ENCODE peak calls at places on chromosomes 6 and 20, in ten cellular contexts. A is K562; U is dorsolateral prefrontal cortex; N is CD8-positive, alpha-beta T cell; Y is CD4-positive, alpha-beta T cell; E is body of pancreas; B is GM12864; W is heart left ventricle; J is cardiac fibroblast; V is HCT116. O is an unnamed sample.

GRCh38 chr6:137799950-137800568 is 67.0 kb upstream of the TNFAIP3 start:
- DNase-seq in A (peak), U (no peak), N (peak), Y (peak), E (peak), B (peak), W (peak), J (peak), V (peak), O (peak)

GRCh38 chr6:104711371-104711770 is 148.3 kb downstream of the HACE1 start:
- DNase-seq in A (no peak), U (no peak), N (no peak), Y (no peak), E (no peak), B (no peak), W (no peak), J (peak), V (no peak), O (peak)

GRCh38 chr6:154996841-154997311 is 1.8 kb downstream of the TIAM2 start:
- DNase-seq in A (no peak), U (no peak), N (no peak), Y (no peak), E (no peak), B (no peak), W (no peak), J (no peak), V (no peak), O (no peak)

GRCh38 chr6:537114-537513 is 119.8 kb downstream of the HUS1B start:
- DNase-seq in A (no peak), U (no peak), N (no peak), Y (no peak), E (no peak), B (peak), W (no peak), J (no peak), V (no peak), O (no peak)

GRCh38 chr6:220736-221475 is 71.4 kb upstream of the DUSP22 start:
- DNase-seq in A (no peak), U (no peak), N (no peak), Y (no peak), E (no peak), B (no peak), W (no peak), J (peak), V (no peak), O (peak)

GRCh38 chr6:22785036-22785435 is 215.7 kb downstream of the HDGFL1 start:
- DNase-seq in A (no peak), U (no peak), N (no peak), Y (no peak), E (no peak), B (no peak), W (no peak), J (no peak), V (no peak), O (peak)

GRCh38 chr20:64236137-64237088 is 19.1 kb upstream of the PCMTD2 start:
- DNase-seq in A (no peak), U (no peak), N (no peak), Y (no peak), E (no peak), B (no peak), W (no peak), J (no peak), V (no peak), O (no peak)

GRCh38 chr6:140960566-140960965 is 1172.2 kb upstream of the GJE1 start:
- DNase-seq in A (no peak), U (no peak), N (no peak), Y (no peak), E (no peak), B (no peak), W (no peak), J (peak), V (no peak), O (peak)

GRCh38 chr6:167748458-167749379 is 78.0 kb upstream of the AFDN start:
- DNase-seq in A (no peak), U (no peak), N (no peak), Y (no peak), E (no peak), B (no peak), W (no peak), J (no peak), V (no peak), O (no peak)

GRCh38 chr6:117441824-117442264 is 16.1 kb upstream of the ROS1 start:
- DNase-seq in A (no peak), U (no peak), N (no peak), Y (no peak), E (no peak), B (no peak), W (no peak), J (peak), V (no peak), O (peak)

GRCh38 chr20:25276533-25277050 is 28.7 kb downstream of the PYGB start:
- DNase-seq in A (no peak), U (peak), N (no peak), Y (no peak), E (peak), B (no peak), W (no peak), J (no peak), V (no peak), O (no peak)

GRCh38 chr20:15823718-15824117 is 749.5 kb downstream of the KIF16B start:
- DNase-seq in A (no peak), U (no peak), N (no peak), Y (no peak), E (no peak), B (no peak), W (no peak), J (no peak), V (no peak), O (no peak)

GRCh38 chr6:125063307-125063706 is 90.3 kb upstream of the TPD52L1 start:
- DNase-seq in A (no peak), U (no peak), N (no peak), Y (no peak), E (no peak), B (no peak), W (no peak), J (no peak), V (no peak), O (no peak)

GRCh38 chr20:5448449-5449118 is 131.8 kb upstream of the PROKR2 start:
- DNase-seq in A (peak), U (peak), N (peak), Y (no peak), E (peak), B (peak), W (no peak), J (peak), V (peak), O (peak)

GRCh38 chr6:148240463-148240845 is 102.2 kb upstream of the SASH1 start:
- DNase-seq in A (no peak), U (no peak), N (no peak), Y (no peak), E (no peak), B (no peak), W (peak), J (peak), V (no peak), O (peak)

GRCh38 chr6:143193571-143194094 is 132.9 kb downstream of the AIG1 start:
- DNase-seq in A (no peak), U (no peak), N (no peak), Y (no peak), E (no peak), B (no peak), W (no peak), J (no peak), V (no peak), O (no peak)

GRCh38 chr6:62716719-62717118 is 430.7 kb upstream of the KHDRBS2 start:
- DNase-seq in A (no peak), U (no peak), N (no peak), Y (no peak), E (no peak), B (no peak), W (no peak), J (no peak), V (no peak), O (no peak)

GRCh38 chr6:42451595-42452170 is at the start of gene TRERF1:
- DNase-seq in A (peak), U (peak), N (peak), Y (peak), E (peak), B (peak), W (peak), J (peak), V (peak), O (peak)
- TF ChIP-seq CTCF in A (no peak), U (no peak), N (no peak), Y (no peak), E (no peak), B (no peak), W (no peak), J (no peak), V (no peak), O (no peak)

DNA sequence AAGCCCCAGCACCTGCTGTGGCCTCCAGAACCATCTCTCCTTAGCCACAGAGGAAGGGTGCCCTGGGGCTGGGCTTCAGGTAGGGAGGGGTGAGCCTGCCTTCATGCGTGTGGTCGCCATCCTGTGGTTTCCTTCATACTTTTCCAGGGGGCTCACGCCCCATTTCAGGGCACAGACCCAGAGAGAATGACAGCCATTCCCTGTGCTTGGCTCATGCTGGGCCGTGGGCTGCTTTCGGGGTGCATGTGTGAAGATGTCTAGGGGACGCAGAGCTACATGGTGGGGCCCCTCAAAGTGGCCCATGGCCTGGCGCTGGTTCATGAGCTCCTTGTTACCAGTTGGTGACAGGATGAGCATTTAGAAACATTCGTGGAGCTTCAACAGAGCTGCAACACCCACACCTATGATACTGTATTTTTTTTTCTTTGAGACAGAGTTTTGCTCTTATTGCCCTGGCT is 190.3 kb upstream of the SLC24A3 start:
- DNase-seq in A (no peak), U (no peak), N (no peak), Y (no peak), E (no peak), B (no peak), W (no peak), J (no peak), V (no peak), O (no peak)
- TF ChIP-seq CTCF in A (no peak), U (no peak), N (no peak), Y (no peak), E (no peak), B (no peak), W (no peak), J (no peak), V (no peak), O (no peak)

GRCh38 chr6:74870403-74870802 is 335.4 kb downstream of the COL12A1 start:
- DNase-seq in A (no peak), U (no peak), N (no peak), Y (no peak), E (no peak), B (no peak), W (no peak), J (no peak), V (peak), O (peak)
- TF ChIP-seq CTCF in A (no peak), U (no peak), N (no peak), Y (no peak), E (no peak), B (peak), W (no peak), J (peak), V (peak), O (peak)

DNA sequence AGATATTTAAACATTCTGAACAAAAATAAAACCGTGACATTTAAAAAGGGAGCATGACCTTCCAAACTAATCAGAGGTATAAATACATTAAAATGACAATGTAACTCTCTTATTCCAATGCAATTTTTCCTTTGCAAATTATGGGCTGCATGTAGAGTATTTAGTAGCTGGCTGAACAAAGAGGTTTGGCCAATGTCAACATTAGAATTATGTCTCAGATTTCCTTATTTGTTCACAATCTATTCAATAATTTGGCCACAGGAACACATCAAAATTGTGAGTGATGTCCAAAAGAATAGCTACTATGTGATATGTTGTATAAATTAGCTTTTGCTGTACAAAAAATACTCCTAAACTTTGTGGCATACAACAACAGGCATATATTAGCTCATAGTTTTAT is 580.0 kb upstream of the MARCKS start:
- DNase-seq in A (no peak), U (no peak), N (no peak), Y (no peak), E (no peak), B (no peak), W (no peak), J (no peak), V (no peak), O (no peak)
- TF ChIP-seq CTCF in A (no peak), U (no peak), N (no peak), Y (no peak), E (no peak), B (no peak), W (no peak), J (no peak), V (no peak), O (no peak)

GRCh38 chr6:35727206-35727934 is 9.5 kb upstream of the ARMC12 start:
- DNase-seq in A (peak), U (peak), N (no peak), Y (no peak), E (peak), B (no peak), W (peak), J (peak), V (no peak), O (peak)
- TF ChIP-seq CTCF in A (no peak), U (no peak), N (no peak), Y (no peak), E (no peak), B (no peak), W (no peak), J (no peak), V (no peak), O (no peak)